ENCODE peak calls at places on chromosomes 6 and 20, in seven cellular contexts. G is heart left ventricle; R is Peyer's patch; B is neural progenitor cell; M is CD8-positive, alpha-beta memory T cell; U is EL; I is Kasumi-1. L is an unnamed sample.

GRCh38 chr6:100382031-100382430 is 82.7 kb downstream of the SIM1 start:
- DNase-seq in G (no peak), R (no peak), B (no peak), M (no peak), U (no peak), I (no peak), L (no peak)

GRCh38 chr20:2140561-2140960 is 38.9 kb downstream of the STK35 start:
- DNase-seq in G (peak; percentile 80), R (no peak), B (no peak), M (no peak), U (peak; percentile 36), I (no peak), L (no peak)

GRCh38 chr20:44437497-44437896 is 38.2 kb upstream of the TTPAL start:
- DNase-seq in G (no peak), R (no peak), B (no peak), M (no peak), U (no peak), I (no peak), L (no peak)

GRCh38 chr6:144847906-144848305 is 562.8 kb downstream of the UTRN start:
- DNase-seq in G (no peak), R (no peak), B (peak; percentile 12), M (no peak), U (no peak), I (no peak), L (no peak)

GRCh38 chr20:4563031-4563430 is 158.7 kb upstream of the PRND start:
- DNase-seq in G (no peak), R (no peak), B (no peak), M (no peak), U (no peak), I (no peak), L (no peak)

GRCh38 chr20:35021063-35021462 is 65.4 kb downstream of the MYH7B start:
- DNase-seq in G (no peak), R (no peak), B (no peak), M (no peak), U (no peak), I (no peak), L (no peak)

GRCh38 chr20:59779656-59780380 is 153.6 kb downstream of the SYCP2 start:
- DNase-seq in G (no peak), R (no peak), B (no peak), M (no peak), U (no peak), I (no peak), L (no peak)

GRCh38 chr6:19691465-19692167 is 145.6 kb upstream of the ID4 start:
- DNase-seq in G (no peak), R (no peak), B (peak; percentile 83), M (no peak), U (no peak), I (no peak), L (no peak)

GRCh38 chr20:59031326-59032022 is 661 bp downstream of the ATP5F1E start:
- DNase-seq in G (no peak), R (no peak), B (no peak), M (peak; percentile 20), U (no peak), I (no peak), L (no peak)

GRCh38 chr6:50128420-50129005 is 78.8 kb upstream of the DEFB112 start:
- DNase-seq in G (no peak), R (no peak), B (peak; percentile 20), M (no peak), U (peak; percentile 8), I (peak; percentile 73), L (no peak)

GRCh38 chr6:138227316-138227781 is 9.1 kb upstream of the PBOV1 start:
- DNase-seq in G (no peak), R (no peak), B (no peak), M (no peak), U (no peak), I (no peak), L (no peak)

GRCh38 chr6:53302678-53303360 is 45.9 kb downstream of the ELOVL5 start:
- DNase-seq in G (peak; percentile 21), R (no peak), B (no peak), M (peak; percentile 64), U (peak; percentile 79), I (no peak), L (no peak)